ENCODE peak calls at places on chromosomes 1 and 21, in eight cellular contexts. E is colonic mucosa, B is fibroblast of lung, S is astrocyte, H is GM23248, Z is mammary epithelial cell, V is K562, T is endothelial cell of umbilical vein. Y is an unnamed sample.
A peak's percentile ranks its signal among the peaks of the same experiment; 100 is the strongest.

GRCh38 chr1:212588137-212588510 is 20.4 kb upstream of the ATF3 start:
- DNase-seq in E (no peak), B (no peak), S (no peak), H (no peak), Z (no peak), V (no peak), T (no peak), Y (no peak)

GRCh38 chr1:82161651-82162238 is 361.0 kb downstream of the ADGRL2 start:
- DNase-seq in E (peak; percentile 37), B (peak; percentile 55), S (peak; percentile 56), H (no peak), Z (no peak), V (no peak), T (peak; percentile 5), Y (peak; percentile 24)

GRCh38 chr1:14634497-14634896 is 36.0 kb downstream of the KAZN start:
- DNase-seq in E (no peak), B (no peak), S (no peak), H (no peak), Z (no peak), V (no peak), T (no peak), Y (no peak)

GRCh38 chr1:179807291-179807690 is 64.2 kb downstream of the FAM163A start:
- DNase-seq in E (no peak), B (no peak), S (no peak), H (no peak), Z (no peak), V (no peak), T (peak; percentile 15), Y (no peak)

GRCh38 chr1:19704247-19705113 is 39.8 kb downstream of the HTR6 start:
- DNase-seq in E (peak; percentile 75), B (peak; percentile 63), S (peak; percentile 37), H (peak; percentile 84), Z (peak; percentile 47), V (peak; percentile 83), T (peak; percentile 71), Y (peak; percentile 88)

GRCh38 chr1:229582715-229583114 is 24.2 kb upstream of the ABCB10 start:
- DNase-seq in E (no peak), B (no peak), S (no peak), H (no peak), Z (no peak), V (no peak), T (no peak), Y (no peak)

GRCh38 chr1:85462931-85463665 is 1.9 kb downstream of the DDAH1 start:
- DNase-seq in E (no peak), B (no peak), S (no peak), H (peak; percentile 38), Z (no peak), V (no peak), T (peak; percentile 44), Y (no peak)

GRCh38 chr1:41870076-41870562 is 48.6 kb downstream of the HIVEP3 start:
- DNase-seq in E (no peak), B (peak; percentile 85), S (peak; percentile 81), H (peak; percentile 81), Z (peak; percentile 78), V (peak; percentile 28), T (peak; percentile 77), Y (no peak)

GRCh38 chr1:93007941-93008577 is 46.8 kb upstream of the DIPK1A start:
- DNase-seq in E (no peak), B (peak; percentile 51), S (peak; percentile 46), H (peak; percentile 51), Z (peak; percentile 17), V (no peak), T (no peak), Y (no peak)

GRCh38 chr21:28615276-28615675 is 377.4 kb downstream of the LTN1 start:
- DNase-seq in E (no peak), B (peak; percentile 91), S (peak; percentile 88), H (peak; percentile 73), Z (no peak), V (no peak), T (no peak), Y (peak; percentile 60)

GRCh38 chr1:159090566-159091546 is 14.3 kb upstream of the AIM2 start:
- DNase-seq in E (no peak), B (peak; percentile 56), S (peak; percentile 48), H (peak; percentile 61), Z (peak; percentile 70), V (no peak), T (peak; percentile 52), Y (no peak)

GRCh38 chr1:203080456-203080855 is 5.4 kb downstream of the MYOG start:
- DNase-seq in E (no peak), B (no peak), S (no peak), H (no peak), Z (no peak), V (no peak), T (no peak), Y (no peak)

GRCh38 chr1:38611661-38612211 is 247.8 kb downstream of the RRAGC start:
- DNase-seq in E (no peak), B (no peak), S (no peak), H (no peak), Z (no peak), V (no peak), T (no peak), Y (no peak)

GRCh38 chr1:210726621-210727020 is 397.9 kb downstream of the HHAT start:
- DNase-seq in E (peak; percentile 37), B (peak; percentile 23), S (peak; percentile 7), H (peak; percentile 20), Z (peak; percentile 28), V (peak; percentile 51), T (no peak), Y (peak; percentile 51)

GRCh38 chr1:59083946-59084865 is 212.7 kb upstream of the FGGY start:
- DNase-seq in E (no peak), B (peak; percentile 70), S (peak; percentile 51), H (no peak), Z (peak; percentile 46), V (no peak), T (peak; percentile 67), Y (peak; percentile 12)

GRCh38 chr1:199084293-199084692 is 445.5 kb downstream of the PTPRC start:
- DNase-seq in E (no peak), B (peak; percentile 72), S (peak; percentile 66), H (peak; percentile 10), Z (no peak), V (no peak), T (no peak), Y (peak; percentile 59)

GRCh38 chr1:241658081-241658793 is 6.2 kb downstream of the WDR64 start:
- DNase-seq in E (no peak), B (peak; percentile 6), S (no peak), H (no peak), Z (no peak), V (no peak), T (no peak), Y (peak; percentile 25)

GRCh38 chr21:15557925-15558324 is 171.9 kb upstream of the USP25 start:
- DNase-seq in E (no peak), B (no peak), S (no peak), H (no peak), Z (no peak), V (peak; percentile 25), T (no peak), Y (no peak)
- H3K4me1 ChIP-seq in E (no peaks in the 10 kb centered on the region), B (no peaks in the 10 kb centered on the region), S (no peaks in the 10 kb centered on the region), H (no peaks in the 10 kb centered on the region), Z (no peaks in the 10 kb centered on the region), V (no peaks in the 10 kb centered on the region), T (no peaks in the 10 kb centered on the region), Y (peaks cover 1% of the 10 kb centered on the region)

GRCh38 chr1:23531695-23532094 is 662 bp upstream of the E2F2 start:
- DNase-seq in E (no peak), B (no peak), S (no peak), H (no peak), Z (no peak), V (no peak), T (no peak), Y (no peak)
- H3K4me3 ChIP-seq in E (no peak overlapping the region), B (peak overlapping the region; percentile 45), S (peak overlapping the region; percentile 37), H (peak overlapping the region; percentile 60), Z (peak overlapping the region; percentile 20), V (peak overlapping the region; percentile 55), T (peak overlapping the region; percentile 37), Y (peak overlapping the region; percentile 70)

DNA sequence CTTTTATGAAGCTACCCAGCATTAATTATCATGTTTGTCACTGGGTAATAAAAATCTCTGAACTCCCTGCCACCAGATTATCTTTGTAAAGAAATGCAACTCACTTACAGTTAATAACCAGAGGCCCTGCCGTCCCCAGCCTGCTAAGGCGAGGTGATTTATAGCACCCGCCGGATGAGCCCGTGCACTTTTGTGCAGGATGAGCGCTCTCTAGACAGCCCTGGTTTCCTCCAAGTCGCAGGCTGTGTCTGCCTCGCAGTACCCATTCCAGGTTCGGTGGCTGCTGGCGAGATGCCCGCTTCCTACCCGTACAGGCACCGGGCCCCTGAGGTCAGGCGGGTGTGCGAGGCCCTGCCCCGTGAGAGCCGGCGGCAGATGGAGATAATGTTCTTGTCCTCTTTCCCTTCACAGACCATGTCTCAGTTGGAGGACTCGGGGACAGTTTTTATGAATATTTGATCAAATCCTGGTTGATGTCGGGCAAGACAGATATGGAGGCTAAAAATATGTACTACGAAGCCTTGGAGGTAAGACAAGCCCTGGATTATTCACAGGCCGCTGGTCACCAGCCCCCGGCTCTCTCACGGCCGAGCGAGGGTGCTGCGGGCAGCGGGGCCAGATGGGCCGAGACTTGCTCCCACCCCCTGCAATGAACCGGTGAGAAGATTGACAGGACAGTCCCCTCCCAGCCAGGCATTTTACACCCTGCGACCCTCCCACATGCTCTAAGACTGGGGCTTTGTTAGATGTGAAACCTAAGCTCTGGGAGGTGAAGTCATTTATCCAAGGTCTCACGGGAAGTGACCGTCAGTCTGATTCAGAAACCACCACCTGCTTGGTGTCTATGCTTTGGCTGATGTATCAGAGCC is 28.5 kb upstream of the SELENON start:
- DNase-seq in E (peak; percentile 65), B (peak; percentile 50), S (peak; percentile 36), H (no peak), Z (no peak), V (no peak), T (no peak), Y (no peak)
- H3K9ac ChIP-seq in E (no peak overlapping the region), B (no peak overlapping the region), S (peak overlapping the region; percentile 23), H (no peak overlapping the region), Z (no peak overlapping the region), V (peak overlapping the region; percentile 56), T (no peak overlapping the region), Y (no peak overlapping the region)

GRCh38 chr1:94755675-94756074 is 64.5 kb upstream of the SLC44A3 start:
- DNase-seq in E (no peak), B (peak; percentile 97), S (peak; percentile 97), H (peak; percentile 90), Z (no peak), V (peak; percentile 14), T (peak; percentile 38), Y (peak; percentile 96)

GRCh38 chr1:94754101-94754500 is 66.1 kb upstream of the SLC44A3 start:
- DNase-seq in E (no peak), B (no peak), S (no peak), H (no peak), Z (no peak), V (no peak), T (no peak), Y (no peak)

GRCh38 chr1:94757931-94758330 is 62.2 kb upstream of the SLC44A3 start:
- DNase-seq in E (no peak), B (peak; percentile 45), S (no peak), H (no peak), Z (no peak), V (no peak), T (no peak), Y (no peak)

GRCh38 chr1:94754570-94754969 is 65.6 kb upstream of the SLC44A3 start:
- DNase-seq in E (no peak), B (peak; percentile 20), S (no peak), H (peak; percentile 31), Z (no peak), V (no peak), T (no peak), Y (no peak)

DNA sequence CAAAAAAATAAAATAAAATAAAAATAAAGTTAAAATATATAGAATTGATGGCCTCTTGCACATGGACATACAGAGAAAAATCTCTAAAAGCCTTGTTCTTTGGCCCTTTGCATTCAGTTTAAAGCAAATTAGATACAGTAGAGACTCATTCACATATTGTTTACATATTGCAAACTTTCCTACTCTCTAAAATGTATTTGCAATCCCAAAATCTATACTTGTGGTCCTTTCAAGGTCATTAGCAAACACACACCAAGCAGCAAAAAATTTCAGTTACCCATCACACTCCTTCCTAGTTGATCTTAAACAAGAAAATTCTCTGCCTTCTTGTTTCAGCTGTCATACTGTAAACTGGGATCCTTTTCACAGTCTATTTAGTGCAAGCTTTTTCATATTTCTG is 61.0 kb upstream of the SLC44A3 start:
- DNase-seq in E (no peak), B (no peak), S (no peak), H (no peak), Z (no peak), V (no peak), T (no peak), Y (no peak)
- H3K4me1 ChIP-seq in E (no peaks in the 10 kb centered on the region), B (peaks cover 17% of the 10 kb centered on the region), S (peaks cover 27% of the 10 kb centered on the region), H (peaks cover 16% of the 10 kb centered on the region), Z (no peaks in the 10 kb centered on the region), V (peaks cover 5% of the 10 kb centered on the region), T (peaks cover 4% of the 10 kb centered on the region), Y (peaks cover 31% of the 10 kb centered on the region)

Y was measured in adipocyte.